ENCODE peak calls at places on chromosome 4, in four cellular contexts. S, R, X and G are unnamed samples.

GRCh38 chr4:108035691-108036090 is 46.0 kb downstream of the HADH start:
- DNase-seq in R (no peak), X (no peak), S (no peak), G (no peak)

GRCh38 chr4:138307319-138307718 is 65.2 kb upstream of the SLC7A11 start:
- DNase-seq in X (no peak), R (no peak), S (no peak), G (no peak)

GRCh38 chr4:77232653-77233052 is 75.6 kb downstream of the CCNG2 start:
- DNase-seq in R (no peak), S (peak; percentile 56), X (no peak), G (peak; percentile 11)

GRCh38 chr4:8255698-8256441 is 13.7 kb upstream of the HTRA3 start:
- DNase-seq in X (no peak), S (peak; percentile 53), R (no peak), G (peak; percentile 43)

GRCh38 chr4:125434136-125434535 is 119.4 kb downstream of the FAT4 start:
- DNase-seq in S (no peak), R (no peak), X (no peak), G (peak; percentile 8)

GRCh38 chr4:65450899-65451298 is 219.4 kb downstream of the EPHA5 start:
- DNase-seq in X (no peak), R (no peak), S (no peak), G (no peak)

GRCh38 chr4:181281451-181281850 is 961.8 kb upstream of the TENM3 start:
- DNase-seq in R (no peak), S (no peak), X (no peak), G (no peak)

GRCh38 chr4:143186202-143186601 is 1.5 kb downstream of the USP38 start:
- DNase-seq in S (no peak), R (no peak), X (no peak), G (peak; percentile 24)

GRCh38 chr4:180059216-180059881 is 2183.9 kb upstream of the TENM3 start:
- DNase-seq in X (peak; percentile 47), R (peak; percentile 52), S (peak; percentile 59), G (no peak)

GRCh38 chr4:111633663-111634266 is 511.5 kb upstream of the FAM241A start:
- DNase-seq in X (no peak), S (no peak), R (no peak), G (no peak)

GRCh38 chr4:72902354-72902753 is 167.2 kb downstream of the COX18 start:
- DNase-seq in S (no peak), X (no peak), R (no peak), G (no peak)

GRCh38 chr4:99811850-99812249 is 4.8 kb upstream of the DAPP1 start:
- DNase-seq in R (no peak), X (no peak), S (peak; percentile 59), G (peak; percentile 20)

GRCh38 chr4:118086334-118086733 is 52.0 kb downstream of the NDST3 start:
- DNase-seq in R (no peak), S (peak; percentile 80), X (no peak), G (peak; percentile 31)

GRCh38 chr4:94757192-94758140 is at the start of gene BMPR1B:
- DNase-seq in R (peak; percentile 67), X (peak; percentile 30), S (peak; percentile 84), G (peak; percentile 67)

GRCh38 chr4:139243448-139244365 is 36.3 kb downstream of the MGARP start:
- DNase-seq in X (no peak), R (no peak), S (no peak), G (peak; percentile 99)

GRCh38 chr4:187663076-187663475 is 332.5 kb upstream of the ZFP42 start:
- DNase-seq in S (no peak), X (no peak), R (no peak), G (peak; percentile 64)

GRCh38 chr4:122744229-122744628 is 11.7 kb downstream of the BBS12 start:
- DNase-seq in S (peak; percentile 25), X (no peak), R (no peak), G (peak; percentile 80)

GRCh38 chr4:149870008-149870407 is 54.4 kb upstream of the IQCM start:
- DNase-seq in X (no peak), R (no peak), S (no peak), G (no peak)

GRCh38 chr4:181761130-181761529 is 482.1 kb upstream of the TENM3 start:
- DNase-seq in X (no peak), R (no peak), S (no peak), G (peak; percentile 95)

GRCh38 chr4:184460495-184461285 is 13.7 kb downstream of the IRF2 start:
- DNase-seq in S (no peak), R (no peak), X (no peak), G (no peak)

GRCh38 chr4:105414316-105414715 is 59.5 kb downstream of the PPA2 start:
- DNase-seq in S (no peak), X (no peak), R (no peak), G (no peak)

GRCh38 chr4:6427439-6428090 is 44.8 kb downstream of the PPP2R2C start:
- DNase-seq in S (no peak), R (no peak), X (no peak), G (no peak)

GRCh38 chr4:140754918-140755810 is 1.0 kb downstream of the TBC1D9 start:
- DNase-seq in S (no peak), R (no peak), X (no peak), G (no peak)

GRCh38 chr4:173040200-173040599 is 128.4 kb upstream of the GALNT7 start:
- DNase-seq in S (peak; percentile 6), X (no peak), R (no peak), G (peak; percentile 4)

GRCh38 chr4:26583865-26584652 is at the start of gene TBC1D19:
- DNase-seq in R (peak; percentile 83), S (peak; percentile 95), X (peak; percentile 91), G (peak; percentile 85)

GRCh38 chr4:27003602-27004238 is 143.1 kb downstream of the STIM2 start:
- DNase-seq in S (no peak), X (no peak), R (no peak), G (peak; percentile 59)

GRCh38 chr4:60033826-60034225 is 1166.3 kb upstream of the ADGRL3 start:
- DNase-seq in X (no peak), R (no peak), S (no peak), G (no peak)

GRCh38 chr4:170145120-170145519 is 55.4 kb upstream of the AADAT start:
- DNase-seq in R (no peak), S (peak; percentile 19), X (no peak), G (no peak)

GRCh38 chr4:95506264-95506663 is 42.5 kb downstream of the UNC5C start:
- DNase-seq in X (no peak), S (peak; percentile 80), R (no peak), G (peak; percentile 12)

GRCh38 chr4:53306729-53307128 is 59.1 kb downstream of the SCFD2 start:
- DNase-seq in X (no peak), S (no peak), R (no peak), G (peak; percentile 45)

GRCh38 chr4:169723207-169723606 is 34.5 kb downstream of the HPF1 start:
- DNase-seq in X (no peak), R (no peak), S (peak; percentile 38), G (no peak)

GRCh38 chr4:33302298-33302697 is 2582.1 kb downstream of the PCDH7 start:
- DNase-seq in S (peak; percentile 38), X (no peak), R (no peak), G (no peak)

GRCh38 chr4:89049853-89050252 is 7.1 kb downstream of the FAM13A start:
- DNase-seq in X (no peak), S (no peak), R (no peak), G (no peak)

GRCh38 chr4:3444351-3445110 is 2.8 kb downstream of the HGFAC start:
- DNase-seq in R (no peak), X (no peak), S (no peak), G (no peak)

GRCh38 chr4:139920552-139920951 is 233.4 kb downstream of the MAML3 start:
- DNase-seq in R (no peak), X (no peak), S (no peak), G (no peak)

GRCh38 chr4:151857368-151857767 is 96.6 kb upstream of the GATB start:
- DNase-seq in R (no peak), X (no peak), S (peak; percentile 33), G (no peak)

GRCh38 chr4:41546638-41547037 is 8.7 kb downstream of the LIMCH1 start:
- DNase-seq in R (no peak), X (no peak), S (peak; percentile 77), G (no peak)

GRCh38 chr4:41549469-41549868 is 11.5 kb downstream of the LIMCH1 start:
- DNase-seq in S (no peak), X (no peak), R (no peak), G (no peak)

GRCh38 chr4:41545238-41545637 is 7.3 kb downstream of the LIMCH1 start:
- DNase-seq in X (no peak), R (no peak), S (no peak), G (no peak)

GRCh38 chr4:41550308-41550707 is 12.4 kb downstream of the LIMCH1 start:
- DNase-seq in S (no peak), X (no peak), R (no peak), G (no peak)

DNA sequence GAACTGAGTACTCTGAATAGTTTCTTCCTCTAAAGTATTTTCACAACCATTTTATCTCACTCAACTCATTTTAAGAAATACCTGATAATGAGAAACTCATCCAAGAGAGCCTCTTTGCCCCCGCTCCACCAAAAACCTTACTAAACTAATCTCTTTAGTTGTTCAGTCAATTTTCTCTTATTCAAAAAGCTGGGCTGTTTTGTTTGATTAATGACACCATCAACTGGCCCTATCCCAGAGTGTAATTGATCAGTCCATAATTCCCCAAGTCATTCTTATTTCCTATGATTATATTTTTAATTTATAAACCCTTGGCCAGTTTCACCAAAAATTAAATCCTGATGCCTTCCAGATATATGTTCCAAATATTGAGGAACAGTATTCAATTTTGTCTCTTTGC is 10.3 kb downstream of the LIMCH1 start:
- DNase-seq in R (no peak), S (no peak), X (no peak), G (no peak)
- H2BK120ac ChIP-seq in R (no peak overlapping the region), S (no peak overlapping the region), X (no peak overlapping the region), G (no peak overlapping the region)

GRCh38 chr4:70920592-70920991 is 18.4 kb downstream of the MOB1B start:
- DNase-seq in X (no peak), S (no peak), R (no peak), G (no peak)

GRCh38 chr4:70914631-70915030 is 12.5 kb downstream of the MOB1B start:
- DNase-seq in R (no peak), S (no peak), X (no peak), G (no peak)

GRCh38 chr4:70913947-70914445 is 11.8 kb downstream of the MOB1B start:
- DNase-seq in S (no peak), R (no peak), X (no peak), G (peak; percentile 86)

GRCh38 chr4:70915874-70916559 is 13.8 kb downstream of the MOB1B start:
- DNase-seq in S (no peak), R (no peak), X (no peak), G (no peak)

GRCh38 chr4:70915048-70915815 is 13.1 kb downstream of the MOB1B start:
- DNase-seq in X (no peak), R (no peak), S (no peak), G (peak; percentile 78)
- H3K9ac ChIP-seq in X (no peak overlapping the region), R (no peak overlapping the region), S (no peak overlapping the region), G (peak overlapping the region; percentile 72)

GRCh38 chr4:61204353-61204752 is 4.2 kb downstream of the ADGRL3 start:
- DNase-seq in S (peak; percentile 98), X (no peak), R (peak; percentile 63), G (peak; percentile 52)
- H3K18ac ChIP-seq in S (no peak overlapping the region), X (no peak overlapping the region), R (no peak overlapping the region), G (no peak overlapping the region)

GRCh38 chr4:10115271-10115656 is 1.3 kb downstream of the WDR1 start:
- DNase-seq in X (no peak), S (no peak), R (no peak), G (peak; percentile 60)

GRCh38 chr4:10118355-10119004 is 1.9 kb upstream of the WDR1 start:
- DNase-seq in R (no peak), X (no peak), S (no peak), G (no peak)

GRCh38 chr4:10117424-10118354 is 1.1 kb upstream of the WDR1 start:
- DNase-seq in X (no peak), R (no peak), S (no peak), G (no peak)

GRCh38 chr4:10115657-10116624 is 658 bp downstream of the WDR1 start:
- DNase-seq in S (peak; percentile 60), X (peak; percentile 75), R (no peak), G (no peak)

GRCh38 chr4:10116625-10117423 is at the start of gene WDR1:
- DNase-seq in X (peak; percentile 95), R (peak; percentile 93), S (peak; percentile 96), G (peak; percentile 94)
- H2BK120ac ChIP-seq in X (peak within 1 kb of the TSS; percentile 40), R (no peak within 1 kb of the TSS), S (peak within 1 kb of the TSS; percentile 93), G (peak within 1 kb of the TSS; percentile 76)